ENCODE peak calls at places on chromosome 15, in four cellular contexts. T is HepG2, U is neural progenitor cell, Q is T-helper 17 cell. W is an unnamed sample.

GRCh38 chr15:49301562-49301961 is 121.5 kb upstream of the FGF7 start:
- DNase-seq in Q (no peak), U (no peak), T (no peak), W (no peak)

GRCh38 chr15:89495638-89496145 is 691 bp downstream of the RHCG start:
- DNase-seq in Q (no peak), U (no peak), T (no peak), W (no peak)

GRCh38 chr15:62932436-62932835 is 110.1 kb upstream of the TPM1 start:
- DNase-seq in T (no peak), Q (no peak), U (no peak), W (no peak)

GRCh38 chr15:100704281-100705055 is 102.1 kb downstream of the ASB7 start:
- DNase-seq in T (no peak), Q (no peak), U (no peak), W (no peak)

GRCh38 chr15:73683624-73684536 is at the start of gene CD276:
- DNase-seq in Q (no peak), T (peak; percentile 61), U (peak; percentile 93), W (peak; percentile 83)

GRCh38 chr15:90184119-90184785 is 16.9 kb upstream of the SEMA4B start:
- DNase-seq in U (no peak), Q (no peak), T (peak; percentile 24), W (peak; percentile 70)

GRCh38 chr15:84648539-84648938 is 5.5 kb downstream of the WDR73 start:
- DNase-seq in Q (no peak), U (no peak), T (no peak), W (no peak)

GRCh38 chr15:71810256-71811035 is at the start of gene NR2E3:
- DNase-seq in U (no peak), Q (no peak), T (no peak), W (peak; percentile 60)

DNA sequence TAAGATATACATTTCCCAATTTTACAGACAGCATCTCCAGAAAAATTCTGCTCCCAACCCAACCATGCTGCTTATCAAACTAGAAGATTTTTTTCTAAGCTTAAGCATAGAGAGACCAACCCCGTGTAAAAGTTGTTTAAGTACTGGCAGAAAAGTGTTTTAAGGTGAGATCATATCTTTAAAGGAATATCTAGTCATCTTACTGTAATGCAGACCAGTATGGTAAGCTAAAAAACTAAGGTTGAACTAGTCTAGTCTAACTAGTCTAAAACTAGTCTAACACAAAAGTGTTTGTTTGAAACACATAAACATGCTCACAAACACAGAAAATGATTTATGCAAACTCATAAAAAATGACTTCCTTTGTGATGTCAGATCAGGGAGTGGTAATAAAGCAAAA is 10.2 kb downstream of the MYO5A start:
- DNase-seq in U (no peak), T (no peak), Q (no peak), W (no peak)
- H3K9me3 ChIP-seq in U (no peaks in the 10 kb centered on the region), T (no peaks in the 10 kb centered on the region), Q (no peaks in the 10 kb centered on the region), W (no peaks in the 10 kb centered on the region)

DNA sequence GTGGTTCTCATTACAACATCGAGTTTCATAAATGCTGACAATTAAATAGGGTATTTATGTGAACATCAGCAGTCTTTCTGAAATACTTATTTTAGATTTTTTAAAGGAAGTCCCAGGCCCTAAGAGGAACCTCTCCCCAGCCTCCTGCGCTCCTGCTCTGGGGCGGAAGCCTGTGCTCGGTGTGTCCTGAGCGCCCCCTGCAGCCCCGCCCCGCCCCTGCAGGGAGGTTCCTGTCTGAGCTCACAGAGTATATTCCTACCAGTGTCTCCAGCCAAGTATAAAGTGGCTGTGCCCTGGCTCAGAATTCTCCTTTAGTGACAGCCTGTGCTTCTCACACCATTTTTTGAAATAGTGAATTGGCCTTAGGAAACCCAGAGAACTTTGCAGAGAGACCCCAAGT is 567.9 kb downstream of the GOLGA6L6 start:
- DNase-seq in Q (no peak), U (no peak), T (no peak), W (peak; percentile 17)
- H3K9me3 ChIP-seq in Q (no peaks in the 10 kb centered on the region), U (peaks cover 16% of the 10 kb centered on the region), T (peaks cover 37% of the 10 kb centered on the region), W (no peaks in the 10 kb centered on the region)

GRCh38 chr15:45242289-45242688 is 9.7 kb upstream of the SLC28A2 start:
- DNase-seq in Q (no peak), U (peak; percentile 8), T (no peak), W (no peak)
- H3K9me3 ChIP-seq in Q (peaks cover 5% of the 10 kb centered on the region), U (peaks cover 20% of the 10 kb centered on the region), T (peaks cover 47% of the 10 kb centered on the region), W (peaks cover 15% of the 10 kb centered on the region)

DNA sequence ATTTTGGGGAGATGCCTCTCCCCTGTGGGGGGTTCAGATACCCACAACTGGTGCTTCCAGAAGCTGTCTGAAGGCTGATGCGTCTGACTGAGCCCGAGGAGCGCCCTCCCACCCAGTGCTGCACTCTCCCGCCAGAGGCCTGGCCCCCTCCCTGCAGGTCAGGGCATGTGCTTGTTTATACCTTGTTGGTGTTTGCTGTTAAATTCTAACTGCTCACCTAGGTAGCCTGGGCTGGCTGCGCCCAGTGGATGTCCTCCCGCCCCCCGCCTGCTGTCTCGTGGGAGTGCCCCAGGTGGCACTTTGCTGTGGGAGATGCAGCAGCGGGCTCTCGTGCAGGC is 12.9 kb downstream of the KLF13 start:
- DNase-seq in T (no peak), U (no peak), Q (no peak), W (no peak)
- H3K9me3 ChIP-seq in T (no peaks in the 10 kb centered on the region), U (no peaks in the 10 kb centered on the region), Q (no peaks in the 10 kb centered on the region), W (no peaks in the 10 kb centered on the region)

DNA sequence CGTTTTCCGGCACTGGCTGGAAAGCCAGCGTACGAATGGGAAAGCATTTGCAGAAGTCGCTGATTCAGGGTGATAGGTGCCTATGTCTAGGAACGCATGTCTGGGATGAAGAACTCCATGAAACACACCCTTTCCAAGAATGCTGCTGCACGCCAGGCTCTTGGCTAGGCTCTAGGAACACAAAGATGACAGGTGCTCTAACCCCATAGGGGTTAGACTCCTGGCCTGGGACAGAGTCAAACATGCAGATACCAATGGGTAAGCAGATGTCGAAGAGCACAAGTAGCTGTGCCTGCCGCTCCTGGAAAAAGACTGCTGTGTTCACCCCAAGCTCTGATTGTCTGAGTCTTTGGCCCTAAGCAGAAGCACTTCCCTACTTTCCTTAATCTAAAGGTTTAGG is 180.9 kb upstream of the UBE3A start:
- DNase-seq in T (no peak), Q (no peak), U (no peak), W (no peak)
- H3K9me3 ChIP-seq in T (no peaks in the 10 kb centered on the region), Q (no peaks in the 10 kb centered on the region), U (no peaks in the 10 kb centered on the region), W (no peaks in the 10 kb centered on the region)

GRCh38 chr15:25238126-25238525 is 200.7 kb downstream of the UBE3A start:
- DNase-seq in U (no peak), Q (no peak), T (no peak), W (no peak)
- H3K9me3 ChIP-seq in U (no peaks in the 10 kb centered on the region), Q (no peaks in the 10 kb centered on the region), T (peaks cover 100% of the 10 kb centered on the region), W (peaks cover 8% of the 10 kb centered on the region)

GRCh38 chr15:22257047-22257667 is 176.8 kb downstream of the OR4M2 start:
- DNase-seq in Q (no peak), T (no peak), U (no peak), W (no peak)

GRCh38 chr15:22259881-22260421 is 179.6 kb downstream of the OR4M2 start:
- DNase-seq in Q (no peak), T (no peak), U (no peak), W (no peak)

GRCh38 chr15:22257668-22258401 is 177.5 kb downstream of the OR4M2 start:
- DNase-seq in Q (no peak), T (no peak), U (no peak), W (no peak)

GRCh38 chr15:22262613-22263020 is 182.3 kb downstream of the OR4M2 start:
- DNase-seq in U (no peak), Q (no peak), T (no peak), W (no peak)

GRCh38 chr15:22258402-22259150 is 178.2 kb downstream of the OR4M2 start:
- DNase-seq in T (no peak), Q (no peak), U (no peak), W (no peak)
- H3K9me3 ChIP-seq in T (no peaks in the 10 kb centered on the region), Q (no peaks in the 10 kb centered on the region), U (peaks cover 46% of the 10 kb centered on the region), W (no peaks in the 10 kb centered on the region)